ENCODE peak calls at places on chromosome 22, in ten cellular contexts. F is left ventricle myocardium inferior, Q is K562, C is brain microvascular endothelial cell, G is GM23248, D is PC-3, K is heart left ventricle, O is A549, B is tibial artery, S is transverse colon. M is an unnamed sample.

GRCh38 chr22:45212306-45212709 is 28.4 kb downstream of the KIAA0930 start:
- DNase-seq in F (peak), Q (no peak), C (peak), G (peak), D (no peak), K (peak), O (peak), B (peak), S (peak), M (peak)

GRCh38 chr22:33083212-33083611 is 25.0 kb upstream of the SYN3 start:
- DNase-seq in F (no peak), Q (no peak), C (no peak), G (peak), D (peak), K (no peak), O (no peak), B (no peak), S (no peak), M (no peak)

GRCh38 chr22:24054356-24054755 is 43.3 kb downstream of the CABIN1 start:
- DNase-seq in F (no peak), Q (no peak), C (no peak), G (peak), D (no peak), K (no peak), O (no peak), B (no peak), S (no peak), M (no peak)

GRCh38 chr22:24391836-24392217 is 35.6 kb upstream of the ADORA2A start:
- DNase-seq in F (no peak), Q (no peak), C (peak), G (peak), D (peak), K (peak), O (no peak), B (no peak), S (no peak), M (no peak)

GRCh38 chr22:39482768-39483167 is 19.3 kb upstream of the MIEF1 start:
- DNase-seq in F (no peak), Q (no peak), C (no peak), G (peak), D (no peak), K (no peak), O (no peak), B (no peak), S (no peak), M (no peak)

GRCh38 chr22:47102648-47103047 is 340.2 kb downstream of the TBC1D22A start:
- DNase-seq in F (no peak), Q (no peak), C (no peak), G (no peak), D (peak), K (no peak), O (no peak), B (no peak), S (no peak), M (no peak)

GRCh38 chr22:36334838-36335603 is 52.7 kb downstream of the MYH9 start:
- DNase-seq in F (no peak), Q (peak), C (no peak), G (peak), D (peak), K (peak), O (no peak), B (no peak), S (no peak), M (peak)

GRCh38 chr22:35198738-35199137 is 58.6 kb upstream of the HMGXB4 start:
- DNase-seq in F (no peak), Q (no peak), C (no peak), G (no peak), D (no peak), K (no peak), O (no peak), B (no peak), S (no peak), M (no peak)

GRCh38 chr22:35892192-35892591 is 136.4 kb downstream of the RBFOX2 start:
- DNase-seq in F (no peak), Q (peak), C (peak), G (peak), D (peak), K (no peak), O (no peak), B (no peak), S (no peak), M (no peak)

GRCh38 chr22:35547993-35548761 is 7.5 kb downstream of the RASD2 start:
- DNase-seq in F (no peak), Q (peak), C (no peak), G (no peak), D (no peak), K (no peak), O (no peak), B (no peak), S (no peak), M (no peak)

GRCh38 chr22:42615092-42615859 is 593 bp upstream of the POLDIP3 start:
- DNase-seq in F (peak), Q (peak), C (peak), G (peak), D (peak), K (peak), O (peak), B (peak), S (peak), M (peak)

GRCh38 chr22:24165673-24166072 is 15.6 kb upstream of the SUSD2 start:
- DNase-seq in F (no peak), Q (no peak), C (no peak), G (peak), D (peak), K (no peak), O (no peak), B (no peak), S (no peak), M (no peak)

GRCh38 chr22:44676441-44677298 is 25.3 kb upstream of the PRR5 start:
- DNase-seq in F (no peak), Q (peak), C (no peak), G (peak), D (no peak), K (peak), O (peak), B (no peak), S (peak), M (no peak)

GRCh38 chr22:44567846-44568493 is 69.9 kb upstream of the RTL6 start:
- DNase-seq in F (no peak), Q (peak), C (peak), G (peak), D (peak), K (peak), O (no peak), B (no peak), S (peak), M (peak)

GRCh38 chr22:20464096-20464614 is 26.5 kb upstream of the SCARF2 start:
- DNase-seq in F (no peak), Q (no peak), C (no peak), G (no peak), D (no peak), K (no peak), O (no peak), B (no peak), S (no peak), M (peak)

GRCh38 chr22:21621891-21622623 is 7.8 kb downstream of the YDJC start:
- DNase-seq in F (no peak), Q (peak), C (no peak), G (peak), D (no peak), K (no peak), O (no peak), B (peak), S (no peak), M (no peak)

GRCh38 chr22:21624120-21624879 is 5.5 kb downstream of the YDJC start:
- DNase-seq in F (peak), Q (peak), C (no peak), G (peak), D (peak), K (peak), O (no peak), B (no peak), S (peak), M (peak)

GRCh38 chr22:21623402-21623970 is 6.3 kb downstream of the YDJC start:
- DNase-seq in F (no peak), Q (no peak), C (no peak), G (no peak), D (no peak), K (no peak), O (no peak), B (no peak), S (no peak), M (no peak)

GRCh38 chr22:21621025-21621424 is 8.8 kb downstream of the YDJC start:
- DNase-seq in F (no peak), Q (no peak), C (no peak), G (no peak), D (no peak), K (no peak), O (no peak), B (no peak), S (no peak), M (no peak)

GRCh38 chr22:21622624-21623401 is 7.0 kb downstream of the YDJC start:
- DNase-seq in F (no peak), Q (peak), C (no peak), G (no peak), D (no peak), K (no peak), O (no peak), B (no peak), S (no peak), M (no peak)
- H3K27ac ChIP-seq in F (no peak), Q (no peak), C (no peak), G (peak), D (no peak), K (no peak), O (no peak), B (peak), S (no peak), M (no peak)

GRCh38 chr22:29798801-29799200 is 31.6 kb downstream of the UQCR10 start:
- DNase-seq in F (peak), Q (no peak), C (no peak), G (no peak), D (peak), K (no peak), O (no peak), B (no peak), S (no peak), M (no peak)
- H3K4me3 ChIP-seq in F (peak), Q (no peak), C (no peak), G (peak), D (peak), K (no peak), O (no peak), B (no peak), S (no peak), M (no peak)

GRCh38 chr22:26536056-26536761 is 23.9 kb upstream of the TFIP11 start:
- DNase-seq in F (no peak), Q (no peak), C (no peak), G (no peak), D (peak), K (no peak), O (no peak), B (no peak), S (no peak), M (no peak)
- H3K27ac ChIP-seq in F (no peak), Q (no peak), C (no peak), G (no peak), D (no peak), K (no peak), O (no peak), B (no peak), S (no peak), M (no peak)

DNA sequence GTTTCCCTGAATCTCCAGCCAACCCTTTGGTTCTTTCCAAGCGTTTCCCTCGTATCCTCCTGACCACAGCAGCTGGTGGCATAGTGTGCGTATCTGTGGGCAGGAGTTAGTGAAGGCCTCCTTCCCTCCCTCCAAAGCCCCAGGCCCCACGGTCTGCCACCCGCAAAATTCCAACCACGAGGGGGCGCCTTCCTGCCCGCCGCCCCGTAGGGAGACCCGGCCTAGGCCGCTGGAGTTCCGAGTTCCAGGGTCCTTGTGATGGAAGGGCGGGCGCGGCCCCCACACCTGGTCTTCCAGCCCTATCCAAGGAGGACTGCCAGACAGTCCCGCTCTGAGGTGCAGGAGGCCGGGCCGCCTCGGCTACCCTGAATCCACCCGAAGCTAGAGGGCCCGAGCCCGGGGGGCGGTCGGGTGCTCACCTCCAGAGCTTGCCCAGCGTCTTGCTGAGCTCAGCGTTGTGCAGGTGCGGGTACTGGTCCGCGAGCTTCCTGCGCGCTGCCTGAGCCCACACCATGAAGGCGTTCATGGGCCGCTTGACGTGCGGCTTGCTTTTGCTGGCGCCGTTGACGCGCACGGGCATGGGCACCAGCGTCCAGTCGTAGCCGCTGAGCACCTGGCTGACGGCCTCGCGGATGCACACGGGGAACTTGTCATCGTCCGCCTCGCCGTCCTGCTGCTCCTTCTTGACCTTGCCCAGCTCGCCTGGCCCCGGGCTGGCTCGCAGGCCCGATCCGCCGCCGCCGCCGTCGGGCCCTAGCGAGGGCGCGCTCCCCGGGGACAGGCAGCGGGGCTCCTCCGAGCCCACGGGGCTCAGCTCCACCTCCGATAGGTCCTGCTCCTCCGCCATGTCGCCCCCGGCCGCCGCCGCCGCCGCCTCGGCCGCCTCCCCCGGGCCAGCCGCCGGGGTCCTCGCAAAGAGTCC is 1.2 kb downstream of the SOX10 start:
- DNase-seq in F (no peak), Q (peak), C (no peak), G (no peak), D (no peak), K (no peak), O (no peak), B (no peak), S (no peak), M (no peak)
- H3K4me3 ChIP-seq in F (peak), Q (no peak), C (no peak), G (no peak), D (no peak), K (no peak), O (no peak), B (no peak), S (peak), M (no peak)

GRCh38 chr22:25403752-25404471 is 160.6 kb upstream of the GRK3 start:
- DNase-seq in F (no peak), Q (peak), C (no peak), G (peak), D (peak), K (no peak), O (no peak), B (no peak), S (no peak), M (no peak)
- H3K27ac ChIP-seq in F (peak), Q (peak), C (no peak), G (no peak), D (peak), K (peak), O (peak), B (peak), S (peak), M (peak)

GRCh38 chr22:17978027-17978426 is 46.3 kb downstream of the MICAL3 start:
- DNase-seq in F (no peak), Q (no peak), C (no peak), G (no peak), D (no peak), K (no peak), O (no peak), B (no peak), S (no peak), M (no peak)

GRCh38 chr22:17980638-17981051 is 43.7 kb downstream of the MICAL3 start:
- DNase-seq in F (peak), Q (peak), C (no peak), G (peak), D (no peak), K (no peak), O (no peak), B (no peak), S (peak), M (peak)

GRCh38 chr22:17981497-17981896 is 42.9 kb downstream of the MICAL3 start:
- DNase-seq in F (no peak), Q (no peak), C (no peak), G (no peak), D (no peak), K (no peak), O (no peak), B (no peak), S (no peak), M (no peak)

GRCh38 chr22:17982572-17983141 is 41.7 kb downstream of the MICAL3 start:
- DNase-seq in F (no peak), Q (no peak), C (no peak), G (peak), D (no peak), K (no peak), O (no peak), B (no peak), S (no peak), M (no peak)

GRCh38 chr22:17980013-17980510 is 44.3 kb downstream of the MICAL3 start:
- DNase-seq in F (no peak), Q (no peak), C (no peak), G (no peak), D (no peak), K (no peak), O (no peak), B (no peak), S (no peak), M (no peak)
- H3K4me3 ChIP-seq in F (peak), Q (peak), C (no peak), G (peak), D (no peak), K (peak), O (no peak), B (no peak), S (no peak), M (peak)

GRCh38 chr22:29048822-29049654 is 12.6 kb downstream of the C22orf31 start:
- DNase-seq in F (no peak), Q (no peak), C (no peak), G (no peak), D (no peak), K (no peak), O (no peak), B (no peak), S (no peak), M (no peak)
- H3K27ac ChIP-seq in F (no peak), Q (peak), C (no peak), G (no peak), D (no peak), K (no peak), O (no peak), B (no peak), S (no peak), M (no peak)

GRCh38 chr22:31651667-31652066 is 10.3 kb downstream of the PISD start:
- DNase-seq in F (no peak), Q (no peak), C (no peak), G (no peak), D (no peak), K (no peak), O (no peak), B (no peak), S (no peak), M (no peak)
- H3K4me3 ChIP-seq in F (no peak), Q (no peak), C (no peak), G (no peak), D (no peak), K (no peak), O (no peak), B (no peak), S (no peak), M (no peak)

GRCh38 chr22:40817737-40818136 is 1.4 kb downstream of the SLC25A17 start:
- DNase-seq in F (no peak), Q (peak), C (no peak), G (no peak), D (no peak), K (no peak), O (no peak), B (no peak), S (no peak), M (no peak)

GRCh38 chr22:40819741-40820140 is 595 bp upstream of the SLC25A17 start:
- DNase-seq in F (no peak), Q (no peak), C (no peak), G (peak), D (peak), K (no peak), O (no peak), B (no peak), S (no peak), M (no peak)

GRCh38 chr22:40818747-40819662 is at the start of gene SLC25A17:
- DNase-seq in F (peak), Q (peak), C (peak), G (peak), D (peak), K (peak), O (peak), B (peak), S (peak), M (peak)

GRCh38 chr22:40813912-40814315 is 5.2 kb downstream of the SLC25A17 start:
- DNase-seq in F (no peak), Q (peak), C (no peak), G (no peak), D (no peak), K (no peak), O (no peak), B (no peak), S (no peak), M (no peak)

GRCh38 chr22:40818192-40818746 is 877 bp downstream of the SLC25A17 start:
- DNase-seq in F (no peak), Q (no peak), C (no peak), G (peak), D (peak), K (no peak), O (no peak), B (no peak), S (no peak), M (peak)
- H3K27ac ChIP-seq in F (no peak), Q (peak), C (no peak), G (no peak), D (no peak), K (no peak), O (peak), B (peak), S (peak), M (peak)